ENCODE peak calls at places on chromosomes 16 and 17, in ten cellular contexts. X is upper lobe of left lung, V is A549, A is heart left ventricle, G is body of pancreas, S is prostate gland, M is adrenal gland, C is IMR-90, R is lower leg skin, D is suprapubic skin. K is an unnamed sample.

GRCh38 chr16:79788949-79789348 is 188.4 kb upstream of the MAF start:
- DNase-seq in X (no peak), V (no peak), A (no peak), G (no peak), S (peak; percentile 65), M (no peak), C (no peak), R (no peak), D (no peak), K (no peak)

GRCh38 chr17:78196712-78197111 is 9.6 kb downstream of the AFMID start:
- DNase-seq in X (no peak), V (no peak), A (no peak), G (no peak), S (no peak), M (no peak), C (no peak), R (no peak), D (no peak), K (no peak)

GRCh38 chr16:23373436-23374219 is 71.5 kb downstream of the SCNN1B start:
- DNase-seq in X (no peak), V (no peak), A (no peak), G (no peak), S (no peak), M (no peak), C (no peak), R (no peak), D (no peak), K (no peak)

GRCh38 chr16:1812732-1813163 is 13.9 kb downstream of the HAGH start:
- DNase-seq in X (peak; percentile 91), V (peak; percentile 80), A (peak; percentile 67), G (peak; percentile 84), S (peak; percentile 84), M (peak; percentile 48), C (peak; percentile 85), R (no peak), D (peak; percentile 70), K (no peak)

GRCh38 chr17:81859906-81860755 is at the start of gene P4HB:
- DNase-seq in X (peak; percentile 98), V (no peak), A (no peak), G (no peak), S (no peak), M (peak; percentile 45), C (no peak), R (no peak), D (no peak), K (no peak)

GRCh38 chr17:36933174-36934143 is 3.8 kb upstream of the LHX1 start:
- DNase-seq in X (no peak), V (no peak), A (no peak), G (no peak), S (no peak), M (no peak), C (no peak), R (peak; percentile 77), D (no peak), K (no peak)

GRCh38 chr17:45248132-45248936 is 13.6 kb downstream of the SPATA32 start:
- DNase-seq in X (no peak), V (peak; percentile 62), A (no peak), G (peak; percentile 68), S (peak; percentile 51), M (no peak), C (no peak), R (peak; percentile 92), D (no peak), K (no peak)

GRCh38 chr16:1920727-1921155 is 2.5 kb upstream of the HS3ST6 start:
- DNase-seq in X (no peak), V (peak; percentile 53), A (no peak), G (peak; percentile 60), S (no peak), M (no peak), C (no peak), R (no peak), D (no peak), K (no peak)

GRCh38 chr16:69796285-69797118 is 34.4 kb downstream of the WWP2 start:
- DNase-seq in X (no peak), V (peak; percentile 80), A (peak; percentile 32), G (peak; percentile 45), S (peak; percentile 36), M (peak; percentile 49), C (peak; percentile 77), R (no peak), D (no peak), K (no peak)

GRCh38 chr16:28930652-28931051 is 1.1 kb upstream of the CD19 start:
- DNase-seq in X (no peak), V (no peak), A (no peak), G (no peak), S (no peak), M (no peak), C (no peak), R (no peak), D (no peak), K (no peak)

GRCh38 chr17:81397314-81398169 is 2.3 kb downstream of the BAHCC1 start:
- DNase-seq in X (peak; percentile 88), V (peak; percentile 81), A (no peak), G (peak; percentile 60), S (no peak), M (no peak), C (peak; percentile 62), R (no peak), D (no peak), K (no peak)

GRCh38 chr17:77772461-77772897 is 186.0 kb upstream of the TNRC6C start:
- DNase-seq in X (peak; percentile 87), V (peak; percentile 60), A (peak; percentile 81), G (peak; percentile 28), S (no peak), M (peak; percentile 35), C (peak; percentile 33), R (peak; percentile 88), D (no peak), K (peak; percentile 29)

DNA sequence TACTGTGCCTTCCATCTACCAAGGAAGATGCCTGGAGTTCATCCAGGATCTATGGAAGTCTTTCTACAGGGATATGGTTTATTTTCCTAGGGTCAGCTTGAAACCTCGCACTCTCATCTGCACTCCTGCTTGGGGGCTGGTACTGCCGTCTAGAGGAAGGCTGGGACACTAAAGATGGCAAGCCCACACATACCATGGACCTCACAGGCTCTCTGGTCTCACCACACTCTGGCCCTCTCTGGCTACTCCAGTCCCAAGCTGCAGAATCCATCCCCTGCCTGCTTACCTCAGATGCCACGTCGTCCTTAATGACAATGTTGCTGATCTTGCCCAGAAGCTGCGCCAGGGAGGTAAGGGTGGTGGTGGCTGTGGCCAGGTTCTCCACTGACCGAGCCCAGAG is 2.1 kb upstream of the UNC119 start:
- DNase-seq in X (no peak), V (peak; percentile 53), A (no peak), G (no peak), S (no peak), M (no peak), C (no peak), R (no peak), D (no peak), K (no peak)
- TF ChIP-seq CTCF in X (no peak), V (peak; percentile 32), A (no peak), G (no peak), S (no peak), M (no peak), C (no peak), R (no peak), D (no peak), K (no peak)

GRCh38 chr17:69454051-69454450 is 39.6 kb downstream of the MAP2K6 start:
- DNase-seq in X (no peak), V (no peak), A (no peak), G (no peak), S (no peak), M (no peak), C (no peak), R (no peak), D (no peak), K (no peak)

GRCh38 chr17:69450857-69451410 is 36.4 kb downstream of the MAP2K6 start:
- DNase-seq in X (no peak), V (no peak), A (no peak), G (no peak), S (no peak), M (no peak), C (no peak), R (no peak), D (no peak), K (no peak)

GRCh38 chr17:69455040-69455439 is 40.5 kb downstream of the MAP2K6 start:
- DNase-seq in X (no peak), V (no peak), A (no peak), G (no peak), S (no peak), M (no peak), C (no peak), R (no peak), D (no peak), K (no peak)

GRCh38 chr17:69451416-69452394 is 37.2 kb downstream of the MAP2K6 start:
- DNase-seq in X (no peak), V (no peak), A (no peak), G (no peak), S (no peak), M (no peak), C (no peak), R (no peak), D (no peak), K (no peak)

GRCh38 chr17:69452664-69453260 is 38.3 kb downstream of the MAP2K6 start:
- DNase-seq in X (no peak), V (no peak), A (no peak), G (no peak), S (no peak), M (no peak), C (no peak), R (no peak), D (no peak), K (no peak)
- TF ChIP-seq POLR2A in X (no peak), V (no peak), A (no peak), G (no peak), S (no peak), M (no peak), C (no peak), R (no peak), D (no peak), K (no peak)

DNA sequence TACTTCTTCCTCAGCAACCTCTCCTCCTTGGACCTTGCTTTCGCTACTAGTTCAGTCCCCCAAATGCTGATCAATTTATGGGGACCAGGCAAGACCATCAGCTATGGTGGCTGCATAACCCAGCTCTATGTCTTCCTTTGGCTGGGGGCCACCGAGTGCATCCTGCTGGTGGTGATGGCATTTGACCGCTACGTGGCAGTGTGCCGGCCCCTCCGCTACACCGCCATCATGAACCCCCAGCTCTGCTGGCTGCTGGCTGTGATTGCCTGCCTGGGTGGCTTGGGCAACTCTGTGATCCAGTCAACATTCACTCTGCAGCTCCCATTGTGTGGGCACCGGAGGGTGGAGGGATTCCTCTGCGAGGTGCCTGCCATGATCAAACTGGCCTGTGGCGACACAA is 429 bp downstream of the OR2C1 start:
- DNase-seq in X (peak; percentile 15), V (no peak), A (no peak), G (no peak), S (no peak), M (no peak), C (no peak), R (peak; percentile 21), D (no peak), K (no peak)
- TF ChIP-seq CTCF in X (no peak), V (no peak), A (no peak), G (no peak), S (no peak), M (no peak), C (no peak), R (no peak), D (no peak), K (no peak)

DNA sequence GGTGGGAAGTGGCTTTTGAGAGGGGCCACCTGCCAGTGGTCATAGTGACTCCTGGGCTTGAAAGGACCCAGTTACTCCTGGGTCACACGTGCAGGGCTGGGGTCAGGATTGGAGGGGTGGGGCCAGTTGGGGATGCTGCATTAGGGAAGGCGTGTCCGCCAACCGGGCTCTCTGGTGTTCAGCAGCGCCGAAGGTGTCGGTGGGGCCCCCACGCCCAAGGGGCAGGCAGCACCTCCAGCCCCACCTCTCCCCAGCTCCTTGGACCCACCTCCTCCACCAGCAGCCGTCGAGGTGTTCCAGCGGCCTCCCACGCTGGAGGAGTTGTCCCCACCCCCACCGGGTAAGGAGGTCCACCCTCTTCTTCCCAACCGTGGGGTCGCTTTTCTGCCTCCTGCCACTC is 9.5 kb downstream of the ABI3 start:
- DNase-seq in X (peak; percentile 55), V (no peak), A (no peak), G (no peak), S (no peak), M (no peak), C (no peak), R (no peak), D (no peak), K (no peak)
- TF ChIP-seq POLR2A in X (no peak), V (no peak), A (no peak), G (no peak), S (no peak), M (no peak), C (no peak), R (no peak), D (no peak), K (no peak)